ENCODE peak calls at places on chromosomes 2 and 18, in seven cellular contexts. One of them, this sample, is unnamed.

GRCh38 chr18:58297198-58297597 is 253.2 kb downstream of the NEDD4L start:
- DNase-seq in GM23248: peak
- DNase-seq in heart right ventricle: no peak
- DNase-seq in fibroblast of the aortic adventitia: peak
- DNase-seq in cardiac muscle cell: no peak
- DNase-seq in AG10803: no peak
- DNase-seq in AG04449: no peak
- DNase-seq in this sample: peak

GRCh38 chr2:171522804-171523338 is 597 bp downstream of the CYBRD1 start:
- DNase-seq in fibroblast of the aortic adventitia: peak
- DNase-seq in cardiac muscle cell: peak
- DNase-seq in AG10803: no peak
- DNase-seq in heart right ventricle: peak
- DNase-seq in GM23248: peak
- DNase-seq in AG04449: no peak
- DNase-seq in this sample: peak

GRCh38 chr2:43340945-43341356 is 114.5 kb upstream of the ZFP36L2 start:
- DNase-seq in GM23248: peak
- DNase-seq in fibroblast of the aortic adventitia: peak
- DNase-seq in AG10803: peak
- DNase-seq in cardiac muscle cell: no peak
- DNase-seq in AG04449: no peak
- DNase-seq in heart right ventricle: no peak
- DNase-seq in this sample: no peak

GRCh38 chr2:7427293-7428060 is 510.3 kb downstream of the RNF144A start:
- DNase-seq in heart right ventricle: no peak
- DNase-seq in GM23248: peak
- DNase-seq in fibroblast of the aortic adventitia: peak
- DNase-seq in AG04449: no peak
- DNase-seq in cardiac muscle cell: peak
- DNase-seq in AG10803: peak
- DNase-seq in this sample: peak

GRCh38 chr2:240452471-240453256 is 17.2 kb downstream of the GPC1 start:
- DNase-seq in AG10803: peak
- DNase-seq in heart right ventricle: peak
- DNase-seq in GM23248: peak
- DNase-seq in fibroblast of the aortic adventitia: peak
- DNase-seq in cardiac muscle cell: peak
- DNase-seq in AG04449: no peak
- DNase-seq in this sample: no peak

GRCh38 chr2:26768759-26769500 is 4.8 kb downstream of the SLC35F6 start:
- DNase-seq in heart right ventricle: peak
- DNase-seq in fibroblast of the aortic adventitia: peak
- DNase-seq in GM23248: peak
- DNase-seq in AG04449: no peak
- DNase-seq in cardiac muscle cell: no peak
- DNase-seq in AG10803: peak
- DNase-seq in this sample: no peak

GRCh38 chr2:9809448-9810088 is 33.7 kb upstream of the TAF1B start:
- DNase-seq in heart right ventricle: no peak
- DNase-seq in AG04449: no peak
- DNase-seq in GM23248: no peak
- DNase-seq in fibroblast of the aortic adventitia: no peak
- DNase-seq in cardiac muscle cell: no peak
- DNase-seq in AG10803: no peak
- DNase-seq in this sample: no peak

GRCh38 chr18:61413388-61413787 is 80.2 kb downstream of the CDH20 start:
- DNase-seq in heart right ventricle: no peak
- DNase-seq in cardiac muscle cell: no peak
- DNase-seq in fibroblast of the aortic adventitia: no peak
- DNase-seq in GM23248: no peak
- DNase-seq in AG10803: no peak
- DNase-seq in AG04449: no peak
- DNase-seq in this sample: no peak

GRCh38 chr2:162574615-162575452 is 230.9 kb downstream of the GCA start:
- DNase-seq in AG10803: no peak
- DNase-seq in AG04449: no peak
- DNase-seq in GM23248: no peak
- DNase-seq in cardiac muscle cell: no peak
- DNase-seq in heart right ventricle: no peak
- DNase-seq in fibroblast of the aortic adventitia: no peak
- DNase-seq in this sample: no peak

GRCh38 chr2:156896294-156896693 is 361.2 kb upstream of the GALNT5 start:
- DNase-seq in cardiac muscle cell: no peak
- DNase-seq in GM23248: no peak
- DNase-seq in AG10803: peak
- DNase-seq in AG04449: no peak
- DNase-seq in fibroblast of the aortic adventitia: no peak
- DNase-seq in heart right ventricle: no peak
- DNase-seq in this sample: peak

GRCh38 chr2:74261204-74261864 is 62.9 kb downstream of the MTHFD2 start:
- DNase-seq in GM23248: peak
- DNase-seq in fibroblast of the aortic adventitia: peak
- DNase-seq in cardiac muscle cell: peak
- DNase-seq in AG10803: peak
- DNase-seq in heart right ventricle: peak
- DNase-seq in AG04449: no peak
- DNase-seq in this sample: no peak

GRCh38 chr2:23697256-23697655 is 229.7 kb downstream of the ATAD2B start:
- DNase-seq in AG04449: no peak
- DNase-seq in heart right ventricle: no peak
- DNase-seq in cardiac muscle cell: no peak
- DNase-seq in GM23248: no peak
- DNase-seq in fibroblast of the aortic adventitia: no peak
- DNase-seq in AG10803: no peak
- DNase-seq in this sample: no peak

GRCh38 chr2:230564805-230565779 is 147.6 kb upstream of the CAB39 start:
- DNase-seq in heart right ventricle: no peak
- DNase-seq in GM23248: peak
- DNase-seq in cardiac muscle cell: no peak
- DNase-seq in AG04449: peak
- DNase-seq in fibroblast of the aortic adventitia: no peak
- DNase-seq in AG10803: no peak
- DNase-seq in this sample: peak

GRCh38 chr2:105179469-105180372 is 61.8 kb upstream of the GPR45 start:
- DNase-seq in AG10803: peak
- DNase-seq in fibroblast of the aortic adventitia: peak
- DNase-seq in heart right ventricle: no peak
- DNase-seq in GM23248: peak
- DNase-seq in cardiac muscle cell: peak
- DNase-seq in AG04449: no peak
- DNase-seq in this sample: peak

GRCh38 chr2:216683846-216684245 is 11.5 kb downstream of the IGFBP5 start:
- DNase-seq in AG10803: peak
- DNase-seq in cardiac muscle cell: no peak
- DNase-seq in heart right ventricle: no peak
- DNase-seq in fibroblast of the aortic adventitia: peak
- DNase-seq in AG04449: peak
- DNase-seq in GM23248: peak
- DNase-seq in this sample: no peak

DNA sequence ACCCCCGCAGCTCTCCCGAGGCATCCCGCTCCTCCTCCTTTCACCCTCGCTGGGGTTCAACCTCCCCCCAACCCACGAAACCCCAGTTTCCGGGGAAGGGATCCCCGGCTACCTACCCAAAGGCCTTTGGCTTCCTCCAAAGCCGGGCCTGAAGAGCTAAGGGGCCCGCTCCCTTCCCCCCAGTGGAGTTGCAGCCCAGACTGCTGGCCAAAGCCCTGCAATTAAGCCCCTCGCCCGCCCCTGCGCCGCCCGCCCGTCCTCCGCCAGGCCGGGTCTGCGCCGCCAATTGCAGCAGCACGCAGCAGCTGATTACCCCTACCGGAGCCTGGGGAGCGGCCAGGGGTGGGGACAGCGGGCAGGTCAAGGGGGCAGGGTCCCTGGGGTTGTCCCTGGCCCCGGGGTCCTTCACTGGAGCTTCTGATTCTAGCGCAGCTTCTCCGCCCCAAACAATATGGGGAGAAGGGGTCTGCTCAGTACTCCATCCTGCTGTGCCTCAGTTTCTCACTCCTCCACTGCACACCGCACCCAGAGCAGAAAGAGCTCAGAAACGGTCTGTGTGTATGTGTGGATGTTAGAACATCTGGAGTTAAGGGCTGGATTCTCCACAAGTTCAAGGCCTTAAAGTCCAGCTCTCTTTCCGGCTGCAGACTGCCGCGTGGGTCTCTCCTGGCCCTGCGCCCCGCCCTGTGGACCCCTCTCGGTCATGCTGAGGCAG is 16.9 kb downstream of the WNT10A start:
- DNase-seq in fibroblast of the aortic adventitia: no peak
- DNase-seq in GM23248: no peak
- DNase-seq in AG04449: no peak
- DNase-seq in AG10803: no peak
- DNase-seq in cardiac muscle cell: no peak
- DNase-seq in heart right ventricle: no peak
- DNase-seq in this sample: no peak
- H3K4me3 ChIP-seq in fibroblast of the aortic adventitia: no peak
- H3K4me3 ChIP-seq in GM23248: no peak
- H3K4me3 ChIP-seq in AG04449: no peak
- H3K4me3 ChIP-seq in AG10803: no peak
- H3K4me3 ChIP-seq in cardiac muscle cell: no peak
- H3K4me3 ChIP-seq in heart right ventricle: no peak
- H3K4me3 ChIP-seq in this sample: peak

GRCh38 chr18:11750581-11751304 is 61.7 kb downstream of the GNAL start:
- DNase-seq in fibroblast of the aortic adventitia: no peak
- DNase-seq in cardiac muscle cell: no peak
- DNase-seq in heart right ventricle: no peak
- DNase-seq in GM23248: no peak
- DNase-seq in AG04449: no peak
- DNase-seq in AG10803: no peak
- DNase-seq in this sample: no peak
- H3K4me3 ChIP-seq in fibroblast of the aortic adventitia: no peak
- H3K4me3 ChIP-seq in cardiac muscle cell: no peak
- H3K4me3 ChIP-seq in heart right ventricle: no peak
- H3K4me3 ChIP-seq in GM23248: no peak
- H3K4me3 ChIP-seq in AG04449: no peak
- H3K4me3 ChIP-seq in AG10803: no peak
- H3K4me3 ChIP-seq in this sample: no peak

GRCh38 chr2:86790828-86791561 is at the start of gene CD8A:
- DNase-seq in heart right ventricle: no peak
- DNase-seq in cardiac muscle cell: no peak
- DNase-seq in AG10803: peak
- DNase-seq in AG04449: no peak
- DNase-seq in GM23248: peak
- DNase-seq in fibroblast of the aortic adventitia: peak
- DNase-seq in this sample: no peak
- H3K4me3 ChIP-seq in heart right ventricle: no peak
- H3K4me3 ChIP-seq in cardiac muscle cell: peak
- H3K4me3 ChIP-seq in AG10803: no peak
- H3K4me3 ChIP-seq in AG04449: no peak
- H3K4me3 ChIP-seq in GM23248: peak
- H3K4me3 ChIP-seq in fibroblast of the aortic adventitia: no peak
- H3K4me3 ChIP-seq in this sample: no peak

DNA sequence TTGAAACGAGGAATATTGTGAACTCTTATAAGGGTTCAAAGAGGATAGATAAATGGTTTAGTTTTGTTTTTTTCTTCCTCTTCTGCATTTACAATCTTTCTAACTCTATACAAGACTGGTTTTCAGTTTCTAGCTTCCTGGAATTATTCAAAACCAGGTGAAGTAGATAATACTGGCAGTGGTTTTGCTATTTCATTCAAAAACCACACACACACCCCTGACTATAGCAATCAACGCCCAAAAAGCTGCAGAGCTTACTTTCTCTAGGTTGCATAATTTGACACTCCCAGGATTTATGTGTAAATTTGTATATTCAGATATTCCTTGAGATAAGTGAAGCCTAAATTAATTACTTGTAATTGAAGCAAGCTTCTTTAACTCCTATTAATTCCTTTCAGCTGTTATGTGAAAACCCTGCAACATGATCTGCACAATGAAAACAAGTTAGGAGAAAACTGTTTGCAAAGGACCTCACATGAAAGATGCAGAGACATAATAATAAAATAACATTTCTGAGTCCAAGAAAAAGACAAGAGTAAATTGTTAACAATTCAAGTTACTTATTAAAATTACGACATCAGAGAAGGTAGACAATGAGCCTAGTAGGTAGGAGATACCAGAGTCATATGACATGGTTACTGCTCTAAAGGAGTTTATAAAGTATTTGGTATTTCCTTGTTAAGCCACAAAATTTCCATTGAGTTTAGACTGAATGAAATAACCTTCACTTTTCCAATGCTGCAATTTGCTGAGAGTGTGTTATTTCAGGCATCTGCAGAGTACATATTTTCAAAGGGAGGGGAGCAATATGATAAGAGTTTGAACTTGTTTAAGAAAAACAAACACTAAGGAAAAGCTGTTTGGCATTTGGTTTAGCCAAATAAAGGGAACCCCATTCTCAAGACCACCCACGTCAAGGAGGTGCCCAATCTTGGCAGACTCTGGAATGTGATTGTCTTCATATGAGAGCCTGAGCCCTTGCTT is 1.6 kb upstream of the NFE2L2 start:
- DNase-seq in cardiac muscle cell: no peak
- DNase-seq in fibroblast of the aortic adventitia: peak
- DNase-seq in GM23248: peak
- DNase-seq in heart right ventricle: no peak
- DNase-seq in AG10803: peak
- DNase-seq in AG04449: no peak
- DNase-seq in this sample: peak
- H3K4me3 ChIP-seq in cardiac muscle cell: peak
- H3K4me3 ChIP-seq in fibroblast of the aortic adventitia: peak
- H3K4me3 ChIP-seq in GM23248: peak
- H3K4me3 ChIP-seq in heart right ventricle: no peak
- H3K4me3 ChIP-seq in AG10803: no peak
- H3K4me3 ChIP-seq in AG04449: no peak
- H3K4me3 ChIP-seq in this sample: peak